ENCODE peak calls at places on chromosomes 5 and 9, in ten cellular contexts. J, L, D, C, A, V, P, Y, S and M are unnamed samples.

GRCh38 chr9:130833324-130833990 is 1.6 kb upstream of the ABL1 start:
- DNase-seq in J (no peak), L (no peak), D (no peak), C (peak; percentile 78), A (peak; percentile 78), V (peak; percentile 72), P (no peak), Y (no peak), S (no peak), M (peak; percentile 67)

GRCh38 chr5:154673506-154673905 is 81.7 kb upstream of the LARP1 start:
- DNase-seq in J (no peak), L (no peak), D (no peak), C (no peak), A (no peak), V (no peak), P (no peak), Y (no peak), S (no peak), M (no peak)

GRCh38 chr5:53095931-53096525 is 13.5 kb downstream of the MOCS2 start:
- DNase-seq in J (no peak), L (peak; percentile 63), D (peak; percentile 46), C (peak; percentile 75), A (peak; percentile 37), V (no peak), P (peak; percentile 57), Y (peak; percentile 41), S (peak; percentile 56), M (peak; percentile 45)

GRCh38 chr9:14251146-14252071 is 62.5 kb downstream of the NFIB start:
- DNase-seq in J (peak; percentile 92), L (peak; percentile 97), D (no peak), C (peak; percentile 68), A (no peak), V (peak; percentile 76), P (no peak), Y (no peak), S (peak; percentile 79), M (peak; percentile 37)

GRCh38 chr9:102087141-102087540 is 348.7 kb upstream of the GRIN3A start:
- DNase-seq in J (no peak), L (no peak), D (no peak), C (no peak), A (no peak), V (no peak), P (no peak), Y (no peak), S (no peak), M (no peak)

GRCh38 chr9:123422593-123422992 is 66.6 kb downstream of the CRB2 start:
- DNase-seq in J (no peak), L (no peak), D (no peak), C (no peak), A (no peak), V (no peak), P (no peak), Y (no peak), S (no peak), M (no peak)

GRCh38 chr9:80561526-80561925 is 989.8 kb downstream of the TLE4 start:
- DNase-seq in J (no peak), L (peak; percentile 58), D (no peak), C (no peak), A (no peak), V (no peak), P (no peak), Y (no peak), S (no peak), M (no peak)

GRCh38 chr5:62593331-62593730 is 14.7 kb downstream of the LRRC70 start:
- DNase-seq in J (no peak), L (peak; percentile 33), D (no peak), C (peak; percentile 52), A (no peak), V (no peak), P (no peak), Y (no peak), S (peak; percentile 58), M (no peak)

GRCh38 chr5:52262844-52263243 is 524.9 kb upstream of the ITGA1 start:
- DNase-seq in J (no peak), L (no peak), D (no peak), C (no peak), A (no peak), V (no peak), P (no peak), Y (no peak), S (no peak), M (no peak)

GRCh38 chr9:136196465-136197371 is 8.2 kb downstream of the LHX3 start:
- DNase-seq in J (no peak), L (no peak), D (no peak), C (no peak), A (no peak), V (no peak), P (no peak), Y (no peak), S (no peak), M (no peak)

GRCh38 chr5:123036391-123037103 is at the start of gene PPIC:
- DNase-seq in J (peak; percentile 93), L (peak; percentile 72), D (peak; percentile 58), C (peak; percentile 71), A (peak; percentile 93), V (no peak), P (no peak), Y (no peak), S (peak; percentile 88), M (peak; percentile 68)

GRCh38 chr5:5523066-5523505 is 100.6 kb downstream of the ICE1 start:
- DNase-seq in J (no peak), L (no peak), D (no peak), C (peak; percentile 35), A (no peak), V (no peak), P (peak; percentile 5), Y (peak; percentile 59), S (peak; percentile 11), M (no peak)

GRCh38 chr9:130043654-130044623 is 950 bp upstream of the FNBP1 start:
- DNase-seq in J (peak; percentile 72), L (no peak), D (no peak), C (peak; percentile 46), A (peak; percentile 42), V (no peak), P (no peak), Y (no peak), S (peak; percentile 77), M (peak; percentile 18)

GRCh38 chr9:109812818-109813281 is 32.9 kb downstream of the PALM2AKAP2 start:
- DNase-seq in J (no peak), L (no peak), D (no peak), C (no peak), A (no peak), V (no peak), P (no peak), Y (no peak), S (no peak), M (no peak)
- H3K4me3 ChIP-seq in J (no peak overlapping the region), L (no peak overlapping the region), D (no peak overlapping the region), C (no peak overlapping the region), A (no peak overlapping the region), V (no peak overlapping the region), P (no peak overlapping the region), Y (no peak overlapping the region), S (no peak overlapping the region), M (no peak overlapping the region)

GRCh38 chr5:139739612-139739974 is 56.0 kb upstream of the PSD2 start:
- DNase-seq in J (no peak), L (no peak), D (no peak), C (no peak), A (no peak), V (no peak), P (no peak), Y (no peak), S (no peak), M (no peak)

GRCh38 chr5:139740138-139740992 is 55.2 kb upstream of the PSD2 start:
- DNase-seq in J (no peak), L (no peak), D (no peak), C (no peak), A (no peak), V (no peak), P (no peak), Y (no peak), S (no peak), M (no peak)

GRCh38 chr5:139741823-139742172 is 53.8 kb upstream of the PSD2 start:
- DNase-seq in J (no peak), L (no peak), D (no peak), C (no peak), A (no peak), V (no peak), P (no peak), Y (no peak), S (no peak), M (no peak)

GRCh38 chr5:139742173-139742903 is 53.3 kb upstream of the PSD2 start:
- DNase-seq in J (no peak), L (no peak), D (no peak), C (no peak), A (no peak), V (no peak), P (no peak), Y (no peak), S (no peak), M (no peak)

GRCh38 chr5:139740993-139741672 is 54.5 kb upstream of the PSD2 start:
- DNase-seq in J (no peak), L (no peak), D (no peak), C (no peak), A (no peak), V (no peak), P (no peak), Y (no peak), S (no peak), M (no peak)
- H3K4me3 ChIP-seq in J (no peak overlapping the region), L (no peak overlapping the region), D (no peak overlapping the region), C (no peak overlapping the region), A (no peak overlapping the region), V (no peak overlapping the region), P (no peak overlapping the region), Y (no peak overlapping the region), S (no peak overlapping the region), M (no peak overlapping the region)

GRCh38 chr5:132427285-132428146 is 58.0 kb downstream of the SLC22A5 start:
- DNase-seq in J (no peak), L (no peak), D (no peak), C (no peak), A (peak; percentile 36), V (no peak), P (no peak), Y (peak; percentile 81), S (peak; percentile 30), M (no peak)
- H3K4me3 ChIP-seq in J (peak overlapping the region; percentile 29), L (no peak overlapping the region), D (no peak overlapping the region), C (no peak overlapping the region), A (no peak overlapping the region), V (no peak overlapping the region), P (no peak overlapping the region), Y (peak overlapping the region; percentile 57), S (no peak overlapping the region), M (no peak overlapping the region)

DNA sequence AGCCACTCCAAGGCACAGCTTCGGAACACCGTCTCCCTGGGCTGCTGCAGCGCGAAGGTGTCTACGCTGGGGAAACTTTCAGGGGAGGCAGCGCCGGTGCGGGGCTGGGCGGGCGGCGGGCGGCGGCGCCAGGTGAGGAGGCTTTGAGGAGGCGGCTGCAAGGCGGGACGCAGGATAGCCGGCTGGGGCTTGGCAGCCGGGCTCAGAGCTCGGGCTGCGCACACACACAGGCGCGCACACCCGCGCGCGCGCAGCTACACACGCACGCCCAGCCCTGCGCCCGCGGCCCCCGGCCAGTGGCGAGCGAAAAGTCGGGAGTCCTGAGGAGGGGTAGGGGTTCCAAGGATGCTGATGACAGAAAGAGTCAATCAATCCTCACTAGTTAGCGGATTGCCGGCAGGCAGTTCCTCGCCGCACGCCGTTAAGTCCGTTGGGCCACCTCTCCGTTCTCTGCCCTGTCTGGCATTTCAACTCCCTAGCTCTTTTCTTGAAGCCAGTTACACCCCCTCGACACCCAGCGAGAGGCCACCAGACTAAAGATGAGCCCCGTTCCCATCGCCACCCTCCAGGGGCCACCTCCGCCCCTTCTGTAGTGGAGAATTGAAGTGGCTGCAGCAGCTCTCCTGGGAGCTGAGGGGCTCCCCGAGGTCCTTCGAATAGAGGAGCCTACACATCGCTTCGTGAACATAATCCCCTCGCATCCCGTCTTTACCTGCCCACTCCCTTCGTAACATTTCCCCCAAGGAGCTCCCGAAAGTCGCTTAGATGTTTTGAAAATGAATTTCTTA is 1640.3 kb upstream of the C9orf72 start:
- DNase-seq in J (peak; percentile 34), L (no peak), D (peak; percentile 54), C (no peak), A (peak; percentile 77), V (no peak), P (no peak), Y (no peak), S (no peak), M (peak; percentile 54)
- H3K4me3 ChIP-seq in J (peak within 1 kb of the TSS; percentile 36), L (peak within 1 kb of the TSS; percentile 17), D (peak within 1 kb of the TSS; percentile 86), C (no peak within 1 kb of the TSS), A (peak within 1 kb of the TSS; percentile 96), V (peak within 1 kb of the TSS; percentile 48), P (no peak within 1 kb of the TSS), Y (no peak within 1 kb of the TSS), S (peak within 1 kb of the TSS; percentile 52), M (peak within 1 kb of the TSS; percentile 83)